ENCODE peak calls at places on chromosomes 12 and 14, in six cellular contexts. One of them, this sample, is unnamed.

GRCh38 chr14:104302794-104303405 is 164.5 kb downstream of the KIF26A start:
- DNase-seq in WTC11: no peak
- DNase-seq in endothelial cell of umbilical vein: no peak
- DNase-seq in HepG2: no peak
- DNase-seq in K562: no peak
- DNase-seq in H1: no peak
- DNase-seq in this sample: no peak

GRCh38 chr12:92593734-92594402 is 108.9 kb upstream of the PLEKHG7 start:
- DNase-seq in WTC11: no peak
- DNase-seq in endothelial cell of umbilical vein: peak
- DNase-seq in HepG2: peak
- DNase-seq in K562: no peak
- DNase-seq in H1: no peak
- DNase-seq in this sample: peak

GRCh38 chr12:18990866-18991265 is 138.7 kb upstream of the PLEKHA5 start:
- DNase-seq in WTC11: no peak
- DNase-seq in endothelial cell of umbilical vein: no peak
- DNase-seq in HepG2: no peak
- DNase-seq in K562: no peak
- DNase-seq in H1: no peak
- DNase-seq in this sample: no peak

GRCh38 chr12:123143753-123144461 is 7.0 kb downstream of the PITPNM2 start:
- DNase-seq in WTC11: no peak
- DNase-seq in endothelial cell of umbilical vein: no peak
- DNase-seq in HepG2: no peak
- DNase-seq in K562: no peak
- DNase-seq in H1: no peak
- DNase-seq in this sample: no peak

GRCh38 chr14:104220225-104221070 is 82.1 kb downstream of the KIF26A start:
- DNase-seq in WTC11: no peak
- DNase-seq in endothelial cell of umbilical vein: no peak
- DNase-seq in HepG2: no peak
- DNase-seq in K562: peak
- DNase-seq in H1: no peak
- DNase-seq in this sample: no peak

GRCh38 chr14:76894308-76894707 is 68.1 kb downstream of the LRRC74A start:
- DNase-seq in WTC11: no peak
- DNase-seq in endothelial cell of umbilical vein: no peak
- DNase-seq in HepG2: no peak
- DNase-seq in K562: no peak
- DNase-seq in H1: no peak
- DNase-seq in this sample: no peak

GRCh38 chr14:49875640-49876198 is 17.2 kb upstream of the ARF6 start:
- DNase-seq in WTC11: no peak
- DNase-seq in endothelial cell of umbilical vein: no peak
- DNase-seq in HepG2: no peak
- DNase-seq in K562: no peak
- DNase-seq in H1: no peak
- DNase-seq in this sample: no peak

GRCh38 chr14:35045798-35046047 is 349 bp upstream of the FAM177A1 start:
- DNase-seq in WTC11: no peak
- DNase-seq in endothelial cell of umbilical vein: no peak
- DNase-seq in HepG2: no peak
- DNase-seq in K562: no peak
- DNase-seq in H1: no peak
- DNase-seq in this sample: no peak

GRCh38 chr14:99129211-99129696 is 142.7 kb downstream of the BCL11B start:
- DNase-seq in WTC11: no peak
- DNase-seq in endothelial cell of umbilical vein: no peak
- DNase-seq in HepG2: no peak
- DNase-seq in K562: no peak
- DNase-seq in H1: no peak
- DNase-seq in this sample: no peak

GRCh38 chr14:20179218-20179617 is 11.5 kb upstream of the OR11G2 start:
- DNase-seq in WTC11: no peak
- DNase-seq in endothelial cell of umbilical vein: no peak
- DNase-seq in HepG2: no peak
- DNase-seq in K562: no peak
- DNase-seq in H1: no peak
- DNase-seq in this sample: no peak

GRCh38 chr14:73888460-73888725 is 1.7 kb downstream of the ZNF410 start:
- DNase-seq in WTC11: no peak
- DNase-seq in endothelial cell of umbilical vein: peak
- DNase-seq in HepG2: no peak
- DNase-seq in K562: no peak
- DNase-seq in H1: no peak
- DNase-seq in this sample: no peak

GRCh38 chr14:40983604-40984003 is 623.1 kb upstream of the LRFN5 start:
- DNase-seq in WTC11: no peak
- DNase-seq in endothelial cell of umbilical vein: no peak
- DNase-seq in HepG2: no peak
- DNase-seq in K562: no peak
- DNase-seq in H1: no peak
- DNase-seq in this sample: no peak

GRCh38 chr12:124686001-124686884 is 118.8 kb upstream of the NCOR2 start:
- DNase-seq in WTC11: no peak
- DNase-seq in endothelial cell of umbilical vein: no peak
- DNase-seq in HepG2: no peak
- DNase-seq in K562: peak
- DNase-seq in H1: no peak
- DNase-seq in this sample: peak

GRCh38 chr12:65876898-65877721 is 52.8 kb downstream of the HMGA2 start:
- DNase-seq in WTC11: peak
- DNase-seq in endothelial cell of umbilical vein: peak
- DNase-seq in HepG2: peak
- DNase-seq in K562: no peak
- DNase-seq in H1: no peak
- DNase-seq in this sample: no peak

GRCh38 chr12:50517456-50518048 is 12.8 kb downstream of the DIP2B start:
- DNase-seq in WTC11: no peak
- DNase-seq in endothelial cell of umbilical vein: peak
- DNase-seq in HepG2: peak
- DNase-seq in K562: no peak
- DNase-seq in H1: no peak
- DNase-seq in this sample: peak

GRCh38 chr14:75452324-75452723 is 24.5 kb downstream of the JDP2 start:
- DNase-seq in WTC11: no peak
- DNase-seq in endothelial cell of umbilical vein: no peak
- DNase-seq in HepG2: no peak
- DNase-seq in K562: no peak
- DNase-seq in H1: no peak
- DNase-seq in this sample: no peak
- TF ChIP-seq JUN in WTC11: no peak
- TF ChIP-seq JUN in endothelial cell of umbilical vein: no peak
- TF ChIP-seq JUN in HepG2: no peak
- TF ChIP-seq JUN in K562: no peak
- TF ChIP-seq JUN in H1: no peak
- TF ChIP-seq JUN in this sample: no peak

DNA sequence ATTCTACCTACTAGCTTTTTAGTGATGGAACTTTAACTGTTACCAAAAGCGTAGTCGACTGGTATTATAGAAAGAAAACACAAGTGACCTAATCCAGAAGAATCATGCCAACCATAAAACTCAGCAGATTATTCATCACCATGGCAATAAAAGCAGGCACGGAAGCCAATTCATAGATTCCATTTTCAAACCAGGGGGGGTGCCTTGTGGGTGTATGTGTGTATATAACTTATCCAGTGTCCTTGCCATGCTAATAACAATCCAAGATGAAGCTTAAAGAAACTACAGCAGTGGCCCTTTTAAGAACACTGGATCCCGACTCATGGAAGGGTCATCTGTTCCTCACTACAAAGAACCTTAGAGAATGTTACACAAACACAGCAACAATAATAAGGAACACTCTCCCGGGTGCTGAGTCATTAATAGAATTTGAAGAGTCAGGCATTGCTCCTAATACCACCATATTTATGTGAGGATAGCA is 61.0 kb downstream of the EPS8 start:
- DNase-seq in WTC11: no peak
- DNase-seq in endothelial cell of umbilical vein: peak
- DNase-seq in HepG2: no peak
- DNase-seq in K562: no peak
- DNase-seq in H1: no peak
- DNase-seq in this sample: peak
- TF ChIP-seq JUN in WTC11: no peak
- TF ChIP-seq JUN in endothelial cell of umbilical vein: no peak
- TF ChIP-seq JUN in HepG2: no peak
- TF ChIP-seq JUN in K562: no peak
- TF ChIP-seq JUN in H1: no peak
- TF ChIP-seq JUN in this sample: no peak

DNA sequence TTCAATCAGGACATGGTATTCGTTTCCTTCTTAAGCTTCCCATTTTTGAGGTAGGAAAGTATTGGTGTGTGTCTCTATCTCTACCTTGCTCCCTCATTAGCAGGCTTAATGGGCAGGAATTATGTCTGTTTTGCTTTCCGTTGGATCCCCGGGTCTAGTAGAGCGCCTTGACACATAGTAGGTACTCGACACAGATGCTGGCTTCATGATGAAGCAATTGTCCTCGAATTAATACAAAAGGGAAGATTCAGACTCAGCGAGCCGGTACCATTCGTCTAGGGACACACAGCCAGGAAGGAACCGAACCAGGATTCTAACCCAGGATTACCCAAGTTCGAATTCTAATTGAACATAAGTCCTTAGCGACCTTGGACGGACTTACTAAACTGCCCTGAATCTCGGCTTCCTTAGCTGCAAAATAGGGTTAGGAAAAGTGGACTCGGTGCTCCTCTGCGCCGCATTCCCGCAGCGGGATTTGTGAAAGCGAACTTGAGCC is 496 bp upstream of the ISCU start:
- DNase-seq in WTC11: no peak
- DNase-seq in endothelial cell of umbilical vein: no peak
- DNase-seq in HepG2: no peak
- DNase-seq in K562: no peak
- DNase-seq in H1: no peak
- DNase-seq in this sample: no peak
- TF ChIP-seq JUN in WTC11: no peak
- TF ChIP-seq JUN in endothelial cell of umbilical vein: no peak
- TF ChIP-seq JUN in HepG2: no peak
- TF ChIP-seq JUN in K562: no peak
- TF ChIP-seq JUN in H1: no peak
- TF ChIP-seq JUN in this sample: no peak

GRCh38 chr12:47377414-47378221 is 297.9 kb upstream of the AMIGO2 start:
- DNase-seq in WTC11: no peak
- DNase-seq in endothelial cell of umbilical vein: peak
- DNase-seq in HepG2: no peak
- DNase-seq in K562: peak
- DNase-seq in H1: no peak
- DNase-seq in this sample: peak
- TF ChIP-seq JUN in WTC11: no peak
- TF ChIP-seq JUN in endothelial cell of umbilical vein: peak
- TF ChIP-seq JUN in HepG2: no peak
- TF ChIP-seq JUN in K562: no peak
- TF ChIP-seq JUN in H1: no peak
- TF ChIP-seq JUN in this sample: peak

DNA sequence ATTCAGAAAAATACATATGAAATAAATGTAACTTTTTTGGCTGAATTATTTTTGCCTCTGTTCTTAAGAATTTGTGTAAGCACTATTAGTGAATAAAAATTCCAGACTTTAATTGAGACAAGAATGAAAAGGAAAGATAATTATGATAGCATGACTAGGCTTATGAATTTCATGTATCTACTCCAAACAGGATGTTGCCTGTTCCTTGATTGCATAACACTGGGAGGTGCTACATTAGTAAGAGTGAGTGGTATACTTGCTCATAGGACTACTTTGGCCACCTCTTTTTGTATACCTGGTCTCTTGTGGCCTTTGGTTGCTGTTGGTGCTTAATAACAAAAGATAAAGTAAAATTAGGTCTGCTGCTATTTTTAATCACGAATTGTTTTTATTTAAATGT is 112.8 kb downstream of the NAV3 start:
- DNase-seq in WTC11: no peak
- DNase-seq in endothelial cell of umbilical vein: peak
- DNase-seq in HepG2: no peak
- DNase-seq in K562: no peak
- DNase-seq in H1: no peak
- DNase-seq in this sample: peak
- TF ChIP-seq JUN in WTC11: no peak
- TF ChIP-seq JUN in endothelial cell of umbilical vein: no peak
- TF ChIP-seq JUN in HepG2: no peak
- TF ChIP-seq JUN in K562: no peak
- TF ChIP-seq JUN in H1: no peak
- TF ChIP-seq JUN in this sample: no peak

GRCh38 chr12:24960222-24960855 is 11.4 kb upstream of the BCAT1 start:
- DNase-seq in WTC11: peak
- DNase-seq in endothelial cell of umbilical vein: peak
- DNase-seq in HepG2: peak
- DNase-seq in K562: peak
- DNase-seq in H1: no peak
- DNase-seq in this sample: peak
- TF ChIP-seq JUN in WTC11: no peak
- TF ChIP-seq JUN in endothelial cell of umbilical vein: peak
- TF ChIP-seq JUN in HepG2: no peak
- TF ChIP-seq JUN in K562: no peak
- TF ChIP-seq JUN in H1: no peak
- TF ChIP-seq JUN in this sample: no peak

This sample was measured in A549.